ENCODE peak calls at places on chromosomes 11 and 22, in seven cellular contexts. E, O, C, D, Z, X and Q are unnamed samples.

GRCh38 chr22:20652130-20652529 is 121.8 kb upstream of the SERPIND1 start:
- DNase-seq in E (no peak), D (no peak), O (no peak), X (no peak), Z (no peak), C (no peak), Q (no peak)

GRCh38 chr11:73387594-73388021 is 11.4 kb downstream of the RELT start:
- DNase-seq in O (no peak), D (no peak), C (peak; percentile 92), E (no peak), Z (no peak), X (no peak), Q (no peak)

GRCh38 chr11:43866520-43866919 is 14.1 kb upstream of the ALKBH3 start:
- DNase-seq in E (no peak), D (no peak), O (no peak), X (no peak), C (no peak), Z (peak; percentile 80), Q (no peak)

GRCh38 chr11:64264371-64264852 is 13.1 kb downstream of the PLCB3 start:
- DNase-seq in Z (no peak), D (no peak), E (no peak), X (no peak), C (peak; percentile 51), O (no peak), Q (no peak)

GRCh38 chr11:129191649-129192048 is 476 bp downstream of the ARHGAP32 start:
- DNase-seq in E (no peak), D (peak; percentile 24), C (no peak), O (no peak), X (no peak), Z (no peak), Q (no peak)

GRCh38 chr11:112499153-112499907 is 238.7 kb upstream of the PLET1 start:
- DNase-seq in Z (no peak), E (no peak), D (no peak), C (no peak), O (no peak), X (no peak), Q (no peak)

GRCh38 chr11:122976734-122977454 is 4.7 kb downstream of the BSX start:
- DNase-seq in Z (no peak), X (no peak), E (no peak), C (no peak), D (no peak), O (peak; percentile 39), Q (no peak)

GRCh38 chr22:38187413-38188212 is 6.0 kb upstream of the PLA2G6 start:
- DNase-seq in E (no peak), X (no peak), C (no peak), O (no peak), Z (peak; percentile 71), D (no peak), Q (no peak)

GRCh38 chr22:36012332-36012731 is 16.3 kb downstream of the RBFOX2 start:
- DNase-seq in C (no peak), E (no peak), D (no peak), O (no peak), Z (peak; percentile 32), X (no peak), Q (no peak)

GRCh38 chr11:122723106-122723505 is 67.6 kb downstream of the UBASH3B start:
- DNase-seq in C (no peak), D (no peak), O (no peak), Z (peak; percentile 69), E (no peak), X (no peak), Q (no peak)

DNA sequence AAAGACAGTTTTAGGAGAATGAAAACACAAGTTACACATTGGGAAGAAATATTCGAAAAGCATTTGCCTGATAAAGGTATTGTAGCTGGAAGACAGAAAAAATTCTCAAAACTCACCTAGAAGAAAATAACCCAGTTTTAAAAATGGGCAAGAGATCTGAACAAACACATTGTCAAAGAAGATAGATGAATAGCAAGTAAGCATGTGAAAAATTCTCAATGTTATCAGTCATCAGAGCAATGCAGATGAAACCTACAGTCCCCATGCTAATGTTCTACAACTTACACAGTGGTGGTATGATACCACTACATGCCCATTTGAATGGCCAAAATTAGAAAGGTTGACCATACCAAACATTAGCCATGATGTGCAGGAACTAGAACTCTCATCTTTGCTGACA is 29.4 kb downstream of the PPARA start:
- DNase-seq in C (no peak), O (no peak), E (no peak), D (no peak), Z (no peak), X (no peak), Q (no peak)
- H3K9me3 ChIP-seq in C (peaks cover 7% of the 10 kb centered on the region), O (peaks cover 21% of the 10 kb centered on the region), E (no peaks in the 10 kb centered on the region), D (peaks cover 13% of the 10 kb centered on the region), Z (peaks cover 19% of the 10 kb centered on the region), X (peaks cover 25% of the 10 kb centered on the region), Q (peaks cover 24% of the 10 kb centered on the region)

GRCh38 chr11:114606003-114606801 is 10.6 kb upstream of the NXPE4 start:
- DNase-seq in E (no peak), Z (peak; percentile 3), X (no peak), O (no peak), D (no peak), C (no peak), Q (no peak)
- H3K9me3 ChIP-seq in E (no peaks in the 10 kb centered on the region), Z (no peaks in the 10 kb centered on the region), X (peaks cover 22% of the 10 kb centered on the region), O (peaks cover 6% of the 10 kb centered on the region), D (no peaks in the 10 kb centered on the region), C (no peaks in the 10 kb centered on the region), Q (peaks cover 6% of the 10 kb centered on the region)

GRCh38 chr11:8039530-8040260 is 41.3 kb upstream of the TUB start:
- DNase-seq in O (no peak), E (peak; percentile 6), Z (no peak), C (no peak), X (no peak), D (no peak), Q (no peak)

GRCh38 chr11:8036986-8037385 is 44.0 kb upstream of the TUB start:
- DNase-seq in X (no peak), D (no peak), C (no peak), E (no peak), Z (no peak), O (no peak), Q (no peak)

GRCh38 chr11:8038811-8039529 is 42.0 kb upstream of the TUB start:
- DNase-seq in C (no peak), D (no peak), E (no peak), X (no peak), Z (no peak), O (no peak), Q (no peak)

GRCh38 chr11:8040261-8040920 is 40.6 kb upstream of the TUB start:
- DNase-seq in E (peak; percentile 5), C (no peak), D (no peak), O (no peak), X (no peak), Z (no peak), Q (no peak)

GRCh38 chr11:8038393-8038792 is 42.6 kb upstream of the TUB start:
- DNase-seq in Z (no peak), E (no peak), D (no peak), X (no peak), C (no peak), O (peak; percentile 53), Q (no peak)
- H3K9me3 ChIP-seq in Z (no peaks in the 10 kb centered on the region), E (no peaks in the 10 kb centered on the region), D (no peaks in the 10 kb centered on the region), X (no peaks in the 10 kb centered on the region), C (no peaks in the 10 kb centered on the region), O (no peaks in the 10 kb centered on the region), Q (no peaks in the 10 kb centered on the region)

GRCh38 chr22:47929646-47930185 is 1167.3 kb downstream of the TBC1D22A start:
- DNase-seq in E (no peak), X (no peak), C (no peak), O (no peak), D (no peak), Z (no peak), Q (no peak)

GRCh38 chr22:47929073-47929472 is 1166.6 kb downstream of the TBC1D22A start:
- DNase-seq in Z (no peak), O (no peak), X (no peak), D (no peak), E (no peak), C (no peak), Q (no peak)

GRCh38 chr22:47933226-47933625 is 1170.8 kb downstream of the TBC1D22A start:
- DNase-seq in O (no peak), Z (no peak), X (no peak), C (no peak), D (no peak), E (no peak), Q (no peak)

GRCh38 chr22:47928626-47929025 is 1166.2 kb downstream of the TBC1D22A start:
- DNase-seq in O (no peak), Z (no peak), E (no peak), C (no peak), D (no peak), X (no peak), Q (no peak)

DNA sequence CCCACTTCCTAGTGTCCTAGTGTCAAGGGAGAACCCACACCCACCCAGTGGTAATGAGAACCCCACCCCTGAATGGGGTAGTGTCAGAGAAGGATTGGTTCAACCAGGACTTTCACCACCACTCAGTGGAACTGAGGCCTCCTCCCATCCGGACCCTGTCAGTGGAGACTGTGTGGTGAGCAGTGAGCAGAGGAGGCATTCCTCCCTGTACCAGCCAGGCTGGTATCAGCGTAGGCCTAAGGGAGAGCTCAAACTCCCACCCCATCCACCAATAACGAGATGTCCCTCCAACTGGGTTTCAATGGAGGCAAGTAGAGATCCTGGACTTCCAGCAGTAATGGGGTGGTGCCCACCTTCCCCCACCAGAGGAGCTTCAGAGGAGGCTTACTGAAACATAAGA is 1171.4 kb downstream of the TBC1D22A start:
- DNase-seq in Z (no peak), E (no peak), D (no peak), O (no peak), C (no peak), X (no peak), Q (no peak)
- H3K9me3 ChIP-seq in Z (peaks cover 34% of the 10 kb centered on the region), E (no peaks in the 10 kb centered on the region), D (peaks cover 27% of the 10 kb centered on the region), O (peaks cover 10% of the 10 kb centered on the region), C (peaks cover 5% of the 10 kb centered on the region), X (peaks cover 34% of the 10 kb centered on the region), Q (no peaks in the 10 kb centered on the region)

GRCh38 chr11:60169264-60169915 is 13.5 kb downstream of the MS4A6A start:
- DNase-seq in X (no peak), Z (no peak), D (no peak), E (no peak), C (no peak), O (peak; percentile 27), Q (no peak)
- H3K9me3 ChIP-seq in X (peaks cover 3% of the 10 kb centered on the region), Z (peaks cover 9% of the 10 kb centered on the region), D (peaks cover 13% of the 10 kb centered on the region), E (no peaks in the 10 kb centered on the region), C (no peaks in the 10 kb centered on the region), O (peaks cover 17% of the 10 kb centered on the region), Q (peaks cover 16% of the 10 kb centered on the region)

GRCh38 chr11:1209371-1210057 is 13.4 kb upstream of the MUC5B start:
- DNase-seq in E (no peak), O (no peak), D (no peak), X (no peak), Z (no peak), C (peak; percentile 19), Q (no peak)
- H3K9me3 ChIP-seq in E (no peaks in the 10 kb centered on the region), O (peaks cover 5% of the 10 kb centered on the region), D (peaks cover 22% of the 10 kb centered on the region), X (peaks cover 47% of the 10 kb centered on the region), Z (peaks cover 4% of the 10 kb centered on the region), C (peaks cover 23% of the 10 kb centered on the region), Q (peaks cover 20% of the 10 kb centered on the region)